ENCODE peak calls at places on chromosomes 5 and 9, in five cellular contexts. E is IMR-90, K is tibial nerve, C is A673, X is neuronal stem cell. V is an unnamed sample. For H3K9me3, the result is how much of the 10 kb centered on the place peaks cover.

GRCh38 chr5:113110117-113110516 is 133.5 kb downstream of the DCP2 start:
- DNase-seq in K (no peak), X (no peak), C (no peak), E (no peak), V (no peak)

GRCh38 chr9:109182940-109183798 is 16.1 kb upstream of the FRRS1L start:
- DNase-seq in C (peak), K (no peak), X (no peak), E (peak), V (peak)

GRCh38 chr9:125803526-125803925 is 56.4 kb downstream of the PBX3 start:
- DNase-seq in K (no peak), E (no peak), X (no peak), C (no peak), V (no peak)

GRCh38 chr5:107979900-107980299 is 309.2 kb upstream of the EFNA5 start:
- DNase-seq in K (no peak), C (no peak), X (no peak), E (no peak), V (no peak)

GRCh38 chr9:134704499-134704898 is 62.9 kb downstream of the COL5A1 start:
- DNase-seq in X (no peak), K (no peak), E (no peak), C (no peak), V (no peak)

GRCh38 chr5:60945760-60946253 is 802 bp downstream of the NDUFAF2 start:
- DNase-seq in X (peak), K (peak), E (peak), C (peak), V (no peak)

GRCh38 chr9:89661391-89661949 is 56.7 kb downstream of the GADD45G start:
- DNase-seq in C (no peak), K (no peak), E (no peak), X (peak), V (peak)

GRCh38 chr5:129899454-129899853 is 4.8 kb upstream of the CHSY3 start:
- DNase-seq in E (peak), K (no peak), X (no peak), C (no peak), V (no peak)

GRCh38 chr9:130639119-130639485 is 25.3 kb upstream of the PRDM12 start:
- DNase-seq in E (no peak), C (no peak), K (no peak), X (no peak), V (peak)

GRCh38 chr5:39992617-39993203 is 567.9 kb upstream of the DAB2 start:
- DNase-seq in K (no peak), C (no peak), X (no peak), E (no peak), V (no peak)

GRCh38 chr9:114653556-114654159 is 3.9 kb downstream of the TEX53 start:
- DNase-seq in C (peak), X (peak), E (peak), K (peak), V (peak)

GRCh38 chr9:25472085-25472607 is 206.1 kb downstream of the TUSC1 start:
- DNase-seq in E (no peak), K (no peak), C (no peak), X (no peak), V (no peak)

DNA sequence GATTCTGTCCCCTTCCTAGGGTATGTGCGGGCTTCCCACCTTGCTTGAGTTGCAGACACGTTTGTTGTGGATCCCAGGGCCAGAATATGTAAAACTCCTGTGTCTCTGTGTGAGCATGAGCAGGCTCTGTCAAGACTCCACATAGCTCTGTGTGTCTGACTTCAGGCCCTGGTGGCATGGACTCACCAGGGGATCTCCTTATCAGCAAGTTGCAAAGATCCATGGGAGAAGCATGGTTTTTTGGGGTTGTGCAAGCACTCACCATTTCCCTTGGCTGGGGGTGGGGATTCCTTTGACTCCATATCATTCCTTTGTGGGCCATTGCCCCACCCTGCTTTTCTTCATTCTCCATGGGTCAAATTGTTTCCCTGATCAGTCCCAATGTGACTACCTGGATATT is 205.6 kb downstream of the TUSC1 start:
- DNase-seq in K (no peak), E (no peak), X (no peak), C (no peak), V (no peak)
- H3K9me3 ChIP-seq in K (under half), E (under half), X (under half), C (under half), V (under half)

GRCh38 chr5:68455216-68455615 is 239.7 kb downstream of the PIK3R1 start:
- DNase-seq in K (no peak), C (no peak), E (no peak), X (no peak), V (no peak)
- H3K9me3 ChIP-seq in K (under half), C (under half), E (under half), X (under half), V (under half)

GRCh38 chr5:1087428-1087827 is 24.4 kb downstream of the SLC12A7 start:
- DNase-seq in X (no peak), E (no peak), C (no peak), K (no peak), V (no peak)
- H3K9me3 ChIP-seq in X (under half), E (under half), C (under half), K (under half), V (under half)

GRCh38 chr5:141298376-141298775 is 5.5 kb downstream of the SLC25A2 start:
- DNase-seq in C (no peak), X (no peak), K (no peak), E (no peak), V (no peak)
- H3K9me3 ChIP-seq in C (under half), X (under half), K (half or more), E (under half), V (under half)

DNA sequence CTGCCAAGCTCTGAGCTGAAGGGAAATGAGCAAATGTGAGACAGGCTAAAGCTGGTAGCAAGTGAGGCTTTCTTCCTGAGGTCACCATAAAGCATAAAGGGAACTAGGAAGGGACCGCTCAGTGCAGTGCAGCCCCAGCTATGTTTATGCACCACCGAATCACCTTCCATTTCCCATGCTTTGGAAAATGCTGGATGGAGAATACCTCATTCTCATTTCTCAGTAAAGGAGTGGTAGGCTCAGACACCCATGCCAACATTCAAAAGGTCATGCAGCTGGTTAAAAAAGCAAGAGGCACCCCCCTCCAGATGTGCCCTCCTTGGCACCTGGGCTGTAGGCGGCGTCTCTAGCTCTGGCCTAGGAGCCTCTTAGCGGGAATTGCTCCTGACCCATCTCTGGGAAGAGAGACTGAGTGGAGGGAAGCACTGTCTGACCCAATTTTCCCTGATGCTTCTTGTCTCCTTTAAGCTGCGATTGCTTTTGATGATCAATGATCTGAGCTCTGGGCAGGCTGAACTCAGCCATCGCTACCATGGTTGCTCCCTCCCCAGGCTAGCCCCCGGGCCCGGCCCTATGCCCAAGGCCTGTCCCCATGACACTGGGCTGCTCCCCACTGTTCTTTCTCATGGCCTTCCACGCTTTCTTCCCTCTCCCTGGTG is 58.7 kb downstream of the ZNF354C start:
- DNase-seq in K (no peak), C (no peak), X (no peak), E (no peak), V (no peak)
- H3K9me3 ChIP-seq in K (half or more), C (under half), X (under half), E (under half), V (under half)

GRCh38 chr5:9091896-9092662 is 453.8 kb downstream of the SEMA5A start:
- DNase-seq in E (peak), C (no peak), X (no peak), K (no peak), V (no peak)

GRCh38 chr5:9094582-9094981 is 451.3 kb downstream of the SEMA5A start:
- DNase-seq in K (no peak), E (peak), C (no peak), X (no peak), V (no peak)

GRCh38 chr5:9090381-9091026 is 455.4 kb downstream of the SEMA5A start:
- DNase-seq in E (no peak), K (no peak), C (no peak), X (no peak), V (no peak)
- H3K9me3 ChIP-seq in E (under half), K (under half), C (under half), X (under half), V (under half)